ENCODE peak calls at places on chromosome 1, in seven cellular contexts. One of them, this sample, is unnamed.

GRCh38 chr1:167482184-167482583 is 36.1 kb downstream of the CD247 start:
- DNase-seq in iPS-NIHi11: no peak
- DNase-seq in RPMI8226: no peak
- DNase-seq in activated T-helper 1 cell treated with anti-CD3 and anti-CD28 coated beads, Interleukin-12 subunit alpha, Interleukin-12 subunit beta, Interleukin-2, Interleukin-4 antibody, amounts not matched to agents 30 ng/mL and 10 ng/mL and 1 ng/mL, durations not matched to agents 14 hours and 24 hours and 36 hours: no peak
- DNase-seq in mammary epithelial cell: no peak
- DNase-seq in cerebellum: no peak
- DNase-seq in fibroblast of lung: no peak
- DNase-seq in this sample: no peak

GRCh38 chr1:8800416-8800815 is 17.0 kb downstream of the RERE start:
- DNase-seq in iPS-NIHi11: no peak
- DNase-seq in RPMI8226: no peak
- DNase-seq in activated T-helper 1 cell treated with anti-CD3 and anti-CD28 coated beads, Interleukin-12 subunit alpha, Interleukin-12 subunit beta, Interleukin-2, Interleukin-4 antibody, amounts not matched to agents 30 ng/mL and 10 ng/mL and 1 ng/mL, durations not matched to agents 14 hours and 24 hours and 36 hours: no peak
- DNase-seq in mammary epithelial cell: no peak
- DNase-seq in cerebellum: no peak
- DNase-seq in fibroblast of lung: no peak
- DNase-seq in this sample: no peak

GRCh38 chr1:56156937-56157336 is 422.4 kb downstream of the PLPP3 start:
- DNase-seq in iPS-NIHi11: no peak
- DNase-seq in RPMI8226: no peak
- DNase-seq in activated T-helper 1 cell treated with anti-CD3 and anti-CD28 coated beads, Interleukin-12 subunit alpha, Interleukin-12 subunit beta, Interleukin-2, Interleukin-4 antibody, amounts not matched to agents 30 ng/mL and 10 ng/mL and 1 ng/mL, durations not matched to agents 14 hours and 24 hours and 36 hours: no peak
- DNase-seq in mammary epithelial cell: no peak
- DNase-seq in cerebellum: no peak
- DNase-seq in fibroblast of lung: no peak
- DNase-seq in this sample: no peak

GRCh38 chr1:63787875-63788274 is 14.1 kb downstream of the ROR1 start:
- DNase-seq in iPS-NIHi11: no peak
- DNase-seq in RPMI8226: no peak
- DNase-seq in activated T-helper 1 cell treated with anti-CD3 and anti-CD28 coated beads, Interleukin-12 subunit alpha, Interleukin-12 subunit beta, Interleukin-2, Interleukin-4 antibody, amounts not matched to agents 30 ng/mL and 10 ng/mL and 1 ng/mL, durations not matched to agents 14 hours and 24 hours and 36 hours: no peak
- DNase-seq in mammary epithelial cell: no peak
- DNase-seq in cerebellum: peak
- DNase-seq in fibroblast of lung: no peak
- DNase-seq in this sample: no peak

GRCh38 chr1:32592953-32593352 is 53.7 kb downstream of the ZBTB8A start:
- DNase-seq in iPS-NIHi11: no peak
- DNase-seq in RPMI8226: no peak
- DNase-seq in activated T-helper 1 cell treated with anti-CD3 and anti-CD28 coated beads, Interleukin-12 subunit alpha, Interleukin-12 subunit beta, Interleukin-2, Interleukin-4 antibody, amounts not matched to agents 30 ng/mL and 10 ng/mL and 1 ng/mL, durations not matched to agents 14 hours and 24 hours and 36 hours: no peak
- DNase-seq in mammary epithelial cell: no peak
- DNase-seq in cerebellum: no peak
- DNase-seq in fibroblast of lung: peak
- DNase-seq in this sample: no peak

GRCh38 chr1:183272390-183272801 is 86.3 kb downstream of the LAMC2 start:
- DNase-seq in iPS-NIHi11: no peak
- DNase-seq in RPMI8226: no peak
- DNase-seq in activated T-helper 1 cell treated with anti-CD3 and anti-CD28 coated beads, Interleukin-12 subunit alpha, Interleukin-12 subunit beta, Interleukin-2, Interleukin-4 antibody, amounts not matched to agents 30 ng/mL and 10 ng/mL and 1 ng/mL, durations not matched to agents 14 hours and 24 hours and 36 hours: no peak
- DNase-seq in mammary epithelial cell: peak
- DNase-seq in cerebellum: no peak
- DNase-seq in fibroblast of lung: peak
- DNase-seq in this sample: no peak

GRCh38 chr1:30294508-30294907 is 428.9 kb downstream of the MATN1 start:
- DNase-seq in iPS-NIHi11: no peak
- DNase-seq in RPMI8226: no peak
- DNase-seq in activated T-helper 1 cell treated with anti-CD3 and anti-CD28 coated beads, Interleukin-12 subunit alpha, Interleukin-12 subunit beta, Interleukin-2, Interleukin-4 antibody, amounts not matched to agents 30 ng/mL and 10 ng/mL and 1 ng/mL, durations not matched to agents 14 hours and 24 hours and 36 hours: no peak
- DNase-seq in mammary epithelial cell: no peak
- DNase-seq in cerebellum: no peak
- DNase-seq in fibroblast of lung: no peak
- DNase-seq in this sample: no peak

GRCh38 chr1:14113841-14114567 is 414.0 kb downstream of the PRDM2 start:
- DNase-seq in iPS-NIHi11: peak
- DNase-seq in RPMI8226: peak
- DNase-seq in activated T-helper 1 cell treated with anti-CD3 and anti-CD28 coated beads, Interleukin-12 subunit alpha, Interleukin-12 subunit beta, Interleukin-2, Interleukin-4 antibody, amounts not matched to agents 30 ng/mL and 10 ng/mL and 1 ng/mL, durations not matched to agents 14 hours and 24 hours and 36 hours: no peak
- DNase-seq in mammary epithelial cell: peak
- DNase-seq in cerebellum: peak
- DNase-seq in fibroblast of lung: peak
- DNase-seq in this sample: no peak

GRCh38 chr1:158998781-158999161 is 10.9 kb upstream of the IFI16 start:
- DNase-seq in iPS-NIHi11: peak
- DNase-seq in RPMI8226: peak
- DNase-seq in activated T-helper 1 cell treated with anti-CD3 and anti-CD28 coated beads, Interleukin-12 subunit alpha, Interleukin-12 subunit beta, Interleukin-2, Interleukin-4 antibody, amounts not matched to agents 30 ng/mL and 10 ng/mL and 1 ng/mL, durations not matched to agents 14 hours and 24 hours and 36 hours: peak
- DNase-seq in mammary epithelial cell: peak
- DNase-seq in cerebellum: no peak
- DNase-seq in fibroblast of lung: peak
- DNase-seq in this sample: peak

GRCh38 chr1:200224315-200224714 is 185.5 kb downstream of the ZNF281 start:
- DNase-seq in iPS-NIHi11: no peak
- DNase-seq in RPMI8226: no peak
- DNase-seq in activated T-helper 1 cell treated with anti-CD3 and anti-CD28 coated beads, Interleukin-12 subunit alpha, Interleukin-12 subunit beta, Interleukin-2, Interleukin-4 antibody, amounts not matched to agents 30 ng/mL and 10 ng/mL and 1 ng/mL, durations not matched to agents 14 hours and 24 hours and 36 hours: no peak
- DNase-seq in mammary epithelial cell: peak
- DNase-seq in cerebellum: no peak
- DNase-seq in fibroblast of lung: peak
- DNase-seq in this sample: no peak

GRCh38 chr1:233448290-233448689 is 120.8 kb downstream of the MAP3K21 start:
- DNase-seq in iPS-NIHi11: no peak
- DNase-seq in RPMI8226: peak
- DNase-seq in activated T-helper 1 cell treated with anti-CD3 and anti-CD28 coated beads, Interleukin-12 subunit alpha, Interleukin-12 subunit beta, Interleukin-2, Interleukin-4 antibody, amounts not matched to agents 30 ng/mL and 10 ng/mL and 1 ng/mL, durations not matched to agents 14 hours and 24 hours and 36 hours: no peak
- DNase-seq in mammary epithelial cell: no peak
- DNase-seq in cerebellum: no peak
- DNase-seq in fibroblast of lung: no peak
- DNase-seq in this sample: no peak

GRCh38 chr1:29519108-29519507 is 282.8 kb downstream of the PTPRU start:
- DNase-seq in iPS-NIHi11: no peak
- DNase-seq in RPMI8226: no peak
- DNase-seq in activated T-helper 1 cell treated with anti-CD3 and anti-CD28 coated beads, Interleukin-12 subunit alpha, Interleukin-12 subunit beta, Interleukin-2, Interleukin-4 antibody, amounts not matched to agents 30 ng/mL and 10 ng/mL and 1 ng/mL, durations not matched to agents 14 hours and 24 hours and 36 hours: no peak
- DNase-seq in mammary epithelial cell: no peak
- DNase-seq in cerebellum: no peak
- DNase-seq in fibroblast of lung: no peak
- DNase-seq in this sample: no peak

GRCh38 chr1:56258395-56258794 is 321.0 kb downstream of the PLPP3 start:
- DNase-seq in iPS-NIHi11: no peak
- DNase-seq in RPMI8226: no peak
- DNase-seq in activated T-helper 1 cell treated with anti-CD3 and anti-CD28 coated beads, Interleukin-12 subunit alpha, Interleukin-12 subunit beta, Interleukin-2, Interleukin-4 antibody, amounts not matched to agents 30 ng/mL and 10 ng/mL and 1 ng/mL, durations not matched to agents 14 hours and 24 hours and 36 hours: no peak
- DNase-seq in mammary epithelial cell: no peak
- DNase-seq in cerebellum: no peak
- DNase-seq in fibroblast of lung: no peak
- DNase-seq in this sample: no peak

GRCh38 chr1:6260433-6260934 is 414 bp downstream of the GPR153 start:
- DNase-seq in iPS-NIHi11: peak
- DNase-seq in RPMI8226: peak
- DNase-seq in activated T-helper 1 cell treated with anti-CD3 and anti-CD28 coated beads, Interleukin-12 subunit alpha, Interleukin-12 subunit beta, Interleukin-2, Interleukin-4 antibody, amounts not matched to agents 30 ng/mL and 10 ng/mL and 1 ng/mL, durations not matched to agents 14 hours and 24 hours and 36 hours: no peak
- DNase-seq in mammary epithelial cell: peak
- DNase-seq in cerebellum: no peak
- DNase-seq in fibroblast of lung: no peak
- DNase-seq in this sample: peak

GRCh38 chr1:242467556-242468145 is 56.8 kb downstream of the PLD5 start:
- DNase-seq in iPS-NIHi11: peak
- DNase-seq in RPMI8226: peak
- DNase-seq in activated T-helper 1 cell treated with anti-CD3 and anti-CD28 coated beads, Interleukin-12 subunit alpha, Interleukin-12 subunit beta, Interleukin-2, Interleukin-4 antibody, amounts not matched to agents 30 ng/mL and 10 ng/mL and 1 ng/mL, durations not matched to agents 14 hours and 24 hours and 36 hours: no peak
- DNase-seq in mammary epithelial cell: peak
- DNase-seq in cerebellum: peak
- DNase-seq in fibroblast of lung: peak
- DNase-seq in this sample: no peak

GRCh38 chr1:54199151-54199764 is 572 bp downstream of the CYB5RL start:
- DNase-seq in iPS-NIHi11: peak
- DNase-seq in RPMI8226: peak
- DNase-seq in activated T-helper 1 cell treated with anti-CD3 and anti-CD28 coated beads, Interleukin-12 subunit alpha, Interleukin-12 subunit beta, Interleukin-2, Interleukin-4 antibody, amounts not matched to agents 30 ng/mL and 10 ng/mL and 1 ng/mL, durations not matched to agents 14 hours and 24 hours and 36 hours: no peak
- DNase-seq in mammary epithelial cell: no peak
- DNase-seq in cerebellum: peak
- DNase-seq in fibroblast of lung: no peak
- DNase-seq in this sample: no peak

GRCh38 chr1:172764378-172764777 is 105.5 kb downstream of the FASLG start:
- DNase-seq in iPS-NIHi11: no peak
- DNase-seq in RPMI8226: peak
- DNase-seq in activated T-helper 1 cell treated with anti-CD3 and anti-CD28 coated beads, Interleukin-12 subunit alpha, Interleukin-12 subunit beta, Interleukin-2, Interleukin-4 antibody, amounts not matched to agents 30 ng/mL and 10 ng/mL and 1 ng/mL, durations not matched to agents 14 hours and 24 hours and 36 hours: no peak
- DNase-seq in mammary epithelial cell: no peak
- DNase-seq in cerebellum: no peak
- DNase-seq in fibroblast of lung: no peak
- DNase-seq in this sample: peak

GRCh38 chr1:205335692-205336091 is 14.1 kb upstream of the NUAK2 start:
- DNase-seq in iPS-NIHi11: peak
- DNase-seq in RPMI8226: peak
- DNase-seq in activated T-helper 1 cell treated with anti-CD3 and anti-CD28 coated beads, Interleukin-12 subunit alpha, Interleukin-12 subunit beta, Interleukin-2, Interleukin-4 antibody, amounts not matched to agents 30 ng/mL and 10 ng/mL and 1 ng/mL, durations not matched to agents 14 hours and 24 hours and 36 hours: peak
- DNase-seq in mammary epithelial cell: peak
- DNase-seq in cerebellum: peak
- DNase-seq in fibroblast of lung: peak
- DNase-seq in this sample: peak

This sample was measured in stimulated activated naive CD8-positive, alpha-beta T cell treated with anti-CD3 and anti-CD28 coated beads, Interleukin-15, amount 100 ng/mL, for 72 hours.